ENCODE peak calls at places on chromosomes 7 and 10, in four cellular contexts. X, R, U and E are unnamed samples.
A peak's percentile ranks its signal among the peaks of the same experiment; 100 is the strongest.

GRCh38 chr7:30799206-30799975 is 28.2 kb downstream of the MINDY4 start:
- DNase-seq in X (peak; percentile 60), R (peak; percentile 88), U (peak; percentile 70), E (peak; percentile 89)

GRCh38 chr7:155297517-155298287 is at the start of gene INSIG1:
- DNase-seq in R (peak; percentile 94), U (peak; percentile 32), X (peak; percentile 96), E (peak; percentile 96)

GRCh38 chr10:123044391-123044790 is 35.6 kb downstream of the ACADSB start:
- DNase-seq in X (peak; percentile 13), U (no peak), R (no peak), E (no peak)

GRCh38 chr10:115649217-115649616 is 556.1 kb downstream of the ATRNL1 start:
- DNase-seq in X (no peak), U (no peak), R (no peak), E (no peak)

GRCh38 chr7:151261534-151261933 is 13.0 kb upstream of the SMARCD3 start:
- DNase-seq in R (no peak), X (no peak), U (no peak), E (no peak)

GRCh38 chr7:93203496-93203895 is 22.8 kb downstream of the HEPACAM2 start:
- DNase-seq in U (no peak), R (no peak), X (no peak), E (no peak)

GRCh38 chr10:21978191-21978862 is 25.2 kb downstream of the DNAJC1 start:
- DNase-seq in U (no peak), R (no peak), X (peak; percentile 39), E (no peak)

GRCh38 chr10:60140681-60141632 is 234.6 kb upstream of the CCDC6 start:
- DNase-seq in U (no peak), X (peak; percentile 97), R (no peak), E (peak; percentile 80)

GRCh38 chr7:95871078-95871848 is 98.9 kb downstream of the DYNC1I1 start:
- DNase-seq in X (peak; percentile 73), R (no peak), U (no peak), E (no peak)

GRCh38 chr10:77807706-77808105 is 118.8 kb downstream of the DLG5 start:
- DNase-seq in X (no peak), R (no peak), U (no peak), E (no peak)